ENCODE peak calls at places on chromosomes 4 and X, in five cellular contexts. One of them, this sample, is unnamed.

GRCh38 chr4:183098080-183098722 is 856 bp upstream of the WWC2 start:
- DNase-seq in lung: peak
- DNase-seq in NB4: no peak
- DNase-seq in mucosa of descending colon: peak
- DNase-seq in prostate gland: peak
- DNase-seq in this sample: peak

GRCh38 chrX:10634681-10635161 is 14.3 kb upstream of the MID1 start:
- DNase-seq in lung: no peak
- DNase-seq in NB4: no peak
- DNase-seq in mucosa of descending colon: no peak
- DNase-seq in prostate gland: no peak
- DNase-seq in this sample: no peak

GRCh38 chr4:52780627-52781354 is 29.6 kb upstream of the ERVMER34-1 start:
- DNase-seq in lung: no peak
- DNase-seq in NB4: peak
- DNase-seq in mucosa of descending colon: no peak
- DNase-seq in prostate gland: no peak
- DNase-seq in this sample: no peak

GRCh38 chr4:26237916-26238315 is 82.9 kb upstream of the RBPJ start:
- DNase-seq in lung: no peak
- DNase-seq in NB4: no peak
- DNase-seq in mucosa of descending colon: no peak
- DNase-seq in prostate gland: no peak
- DNase-seq in this sample: no peak

GRCh38 chr4:22515888-22516541 is at the start of gene ADGRA3:
- DNase-seq in lung: peak
- DNase-seq in NB4: peak
- DNase-seq in mucosa of descending colon: peak
- DNase-seq in prostate gland: peak
- DNase-seq in this sample: peak

GRCh38 chr4:98838977-98839618 is 89.8 kb downstream of the EIF4E start:
- DNase-seq in lung: no peak
- DNase-seq in NB4: peak
- DNase-seq in mucosa of descending colon: no peak
- DNase-seq in prostate gland: no peak
- DNase-seq in this sample: no peak

GRCh38 chrX:142711801-142712200 is 313.9 kb upstream of the SPANXN4 start:
- DNase-seq in lung: no peak
- DNase-seq in NB4: no peak
- DNase-seq in mucosa of descending colon: no peak
- DNase-seq in prostate gland: no peak
- DNase-seq in this sample: no peak

GRCh38 chrX:39242187-39242586 is 440.9 kb downstream of the MID1IP1 start:
- DNase-seq in lung: no peak
- DNase-seq in NB4: peak
- DNase-seq in mucosa of descending colon: no peak
- DNase-seq in prostate gland: peak
- DNase-seq in this sample: peak

GRCh38 chr4:105767579-105767978 is 59.0 kb downstream of the GSTCD start:
- DNase-seq in lung: no peak
- DNase-seq in NB4: no peak
- DNase-seq in mucosa of descending colon: no peak
- DNase-seq in prostate gland: no peak
- DNase-seq in this sample: no peak

GRCh38 chrX:49272426-49272825 is 2.8 kb downstream of the PPP1R3F start:
- DNase-seq in lung: no peak
- DNase-seq in NB4: no peak
- DNase-seq in mucosa of descending colon: no peak
- DNase-seq in prostate gland: no peak
- DNase-seq in this sample: no peak

GRCh38 chr4:103012594-103012993 is 6.9 kb downstream of the SLC9B1 start:
- DNase-seq in lung: no peak
- DNase-seq in NB4: no peak
- DNase-seq in mucosa of descending colon: no peak
- DNase-seq in prostate gland: no peak
- DNase-seq in this sample: no peak

GRCh38 chr4:109977854-109978501 is 65.3 kb downstream of the EGF start:
- DNase-seq in lung: no peak
- DNase-seq in NB4: peak
- DNase-seq in mucosa of descending colon: no peak
- DNase-seq in prostate gland: no peak
- DNase-seq in this sample: no peak

GRCh38 chrX:115330498-115331138 is 41.1 kb downstream of the LUZP4 start:
- DNase-seq in lung: peak
- DNase-seq in NB4: peak
- DNase-seq in mucosa of descending colon: no peak
- DNase-seq in prostate gland: peak
- DNase-seq in this sample: peak

GRCh38 chrX:26208012-26208411 is 8.0 kb upstream of the MAGEB5 start:
- DNase-seq in lung: no peak
- DNase-seq in NB4: no peak
- DNase-seq in mucosa of descending colon: no peak
- DNase-seq in prostate gland: no peak
- DNase-seq in this sample: no peak

GRCh38 chr4:163484906-163485305 is 9.6 kb upstream of the TMA16 start:
- DNase-seq in lung: no peak
- DNase-seq in NB4: peak
- DNase-seq in mucosa of descending colon: no peak
- DNase-seq in prostate gland: no peak
- DNase-seq in this sample: peak

GRCh38 chr4:169724251-169724650 is 33.5 kb downstream of the HPF1 start:
- DNase-seq in lung: no peak
- DNase-seq in NB4: no peak
- DNase-seq in mucosa of descending colon: no peak
- DNase-seq in prostate gland: no peak
- DNase-seq in this sample: no peak

GRCh38 chr4:108555701-108556100 is 64.7 kb upstream of the RPL34 start:
- DNase-seq in lung: no peak
- DNase-seq in NB4: no peak
- DNase-seq in mucosa of descending colon: no peak
- DNase-seq in prostate gland: no peak
- DNase-seq in this sample: no peak

GRCh38 chrX:104118765-104119164 is 6.4 kb downstream of the ZCCHC18 start:
- DNase-seq in lung: no peak
- DNase-seq in NB4: no peak
- DNase-seq in mucosa of descending colon: no peak
- DNase-seq in prostate gland: no peak
- DNase-seq in this sample: no peak

GRCh38 chr4:59339631-59340030 is 1860.5 kb upstream of the ADGRL3 start:
- DNase-seq in lung: no peak
- DNase-seq in NB4: no peak
- DNase-seq in mucosa of descending colon: no peak
- DNase-seq in prostate gland: no peak
- DNase-seq in this sample: no peak

GRCh38 chr4:176034498-176034897 is 31.1 kb upstream of the WDR17 start:
- DNase-seq in lung: no peak
- DNase-seq in NB4: peak
- DNase-seq in mucosa of descending colon: no peak
- DNase-seq in prostate gland: no peak
- DNase-seq in this sample: no peak

GRCh38 chrX:150566734-150567182 is 1.7 kb upstream of the MTM1 start:
- DNase-seq in lung: no peak
- DNase-seq in NB4: no peak
- DNase-seq in mucosa of descending colon: no peak
- DNase-seq in prostate gland: no peak
- DNase-seq in this sample: no peak

GRCh38 chrX:150569155-150569477 is 695 bp downstream of the MTM1 start:
- DNase-seq in lung: no peak
- DNase-seq in NB4: peak
- DNase-seq in mucosa of descending colon: peak
- DNase-seq in prostate gland: no peak
- DNase-seq in this sample: peak

GRCh38 chrX:150565551-150565950 is 2.9 kb upstream of the MTM1 start:
- DNase-seq in lung: no peak
- DNase-seq in NB4: no peak
- DNase-seq in mucosa of descending colon: no peak
- DNase-seq in prostate gland: no peak
- DNase-seq in this sample: no peak

GRCh38 chrX:150568320-150569154 is at the start of gene MTM1:
- DNase-seq in lung: peak
- DNase-seq in NB4: peak
- DNase-seq in mucosa of descending colon: peak
- DNase-seq in prostate gland: peak
- DNase-seq in this sample: peak

GRCh38 chrX:150567645-150568319 is 639 bp upstream of the MTM1 start:
- DNase-seq in lung: no peak
- DNase-seq in NB4: no peak
- DNase-seq in mucosa of descending colon: no peak
- DNase-seq in prostate gland: no peak
- DNase-seq in this sample: no peak
- H3K4me3 ChIP-seq in lung: no peak
- H3K4me3 ChIP-seq in NB4: no peak
- H3K4me3 ChIP-seq in mucosa of descending colon: no peak
- H3K4me3 ChIP-seq in prostate gland: no peak
- H3K4me3 ChIP-seq in this sample: no peak

DNA sequence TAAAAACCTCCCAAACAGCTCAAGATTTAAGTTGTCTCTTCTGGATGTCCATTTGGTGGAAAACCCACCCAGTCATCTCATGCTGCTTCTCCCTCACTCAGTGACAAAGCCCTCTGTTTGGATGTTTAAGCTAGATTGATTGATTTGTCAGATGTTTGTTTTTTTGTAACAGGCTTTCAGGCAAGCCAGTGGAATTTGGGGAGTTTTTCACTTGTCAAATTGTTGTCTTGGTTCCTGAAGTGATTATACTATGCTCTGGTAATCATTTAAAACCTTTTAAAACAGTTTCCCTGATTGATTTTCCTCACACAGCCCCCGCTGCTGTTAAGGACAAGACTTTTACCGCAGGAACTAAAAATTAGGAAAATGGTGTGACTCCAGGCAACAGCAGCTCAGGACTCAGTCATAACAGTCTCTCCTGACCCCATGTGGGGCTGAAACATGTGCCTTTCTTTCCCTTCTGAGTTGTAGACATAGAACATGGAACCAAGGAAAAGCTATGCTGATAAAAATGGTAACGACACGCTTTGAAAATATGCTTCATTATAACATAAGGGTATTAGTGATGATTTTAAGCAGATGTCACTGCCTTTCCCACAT is 40.8 kb upstream of the SETD7 start:
- DNase-seq in lung: no peak
- DNase-seq in NB4: no peak
- DNase-seq in mucosa of descending colon: no peak
- DNase-seq in prostate gland: no peak
- DNase-seq in this sample: no peak
- H3K4me3 ChIP-seq in lung: no peak
- H3K4me3 ChIP-seq in NB4: no peak
- H3K4me3 ChIP-seq in mucosa of descending colon: no peak
- H3K4me3 ChIP-seq in prostate gland: no peak
- H3K4me3 ChIP-seq in this sample: no peak

DNA sequence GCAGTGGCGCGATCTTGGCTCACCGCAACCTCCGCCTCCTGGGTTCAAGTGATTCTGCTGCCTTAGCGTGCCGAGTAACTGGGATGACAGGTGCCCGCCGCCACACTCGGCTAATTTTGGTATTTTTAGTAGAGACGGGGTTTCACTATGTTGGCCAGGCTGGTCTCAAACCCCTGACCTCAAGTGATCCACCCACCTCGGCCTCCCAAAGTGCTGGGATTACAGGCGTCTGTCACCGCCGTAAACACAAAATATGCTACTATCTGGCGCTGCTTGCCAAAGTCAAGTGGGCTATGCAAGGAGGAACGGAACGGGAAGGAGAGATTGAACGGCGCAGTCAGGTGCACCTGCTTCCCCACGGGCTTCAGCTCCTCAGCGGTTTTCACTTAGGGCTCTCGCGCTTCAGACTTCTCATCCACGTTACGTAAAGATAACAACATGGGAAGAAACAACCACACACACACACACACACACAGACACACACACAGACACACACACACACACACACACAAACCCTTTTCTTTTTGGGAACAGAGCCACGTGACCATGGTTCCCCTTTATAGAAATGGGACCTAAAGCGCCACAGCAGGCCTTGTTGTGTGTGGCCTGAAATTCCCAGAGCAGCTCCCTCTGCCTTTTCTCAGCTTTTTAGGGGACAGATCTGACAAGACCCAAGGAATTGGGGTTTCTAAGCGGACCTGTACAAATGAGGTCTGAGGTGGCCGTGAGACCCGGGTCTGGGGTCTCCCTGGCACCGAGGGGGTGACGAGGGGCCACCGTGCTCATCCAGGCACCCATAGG is 1.5 kb downstream of the P2RY8 start:
- DNase-seq in lung: no peak
- DNase-seq in NB4: peak
- DNase-seq in mucosa of descending colon: no peak
- DNase-seq in prostate gland: no peak
- DNase-seq in this sample: no peak
- H3K4me3 ChIP-seq in lung: no peak
- H3K4me3 ChIP-seq in NB4: peak
- H3K4me3 ChIP-seq in mucosa of descending colon: no peak
- H3K4me3 ChIP-seq in prostate gland: peak
- H3K4me3 ChIP-seq in this sample: no peak

DNA sequence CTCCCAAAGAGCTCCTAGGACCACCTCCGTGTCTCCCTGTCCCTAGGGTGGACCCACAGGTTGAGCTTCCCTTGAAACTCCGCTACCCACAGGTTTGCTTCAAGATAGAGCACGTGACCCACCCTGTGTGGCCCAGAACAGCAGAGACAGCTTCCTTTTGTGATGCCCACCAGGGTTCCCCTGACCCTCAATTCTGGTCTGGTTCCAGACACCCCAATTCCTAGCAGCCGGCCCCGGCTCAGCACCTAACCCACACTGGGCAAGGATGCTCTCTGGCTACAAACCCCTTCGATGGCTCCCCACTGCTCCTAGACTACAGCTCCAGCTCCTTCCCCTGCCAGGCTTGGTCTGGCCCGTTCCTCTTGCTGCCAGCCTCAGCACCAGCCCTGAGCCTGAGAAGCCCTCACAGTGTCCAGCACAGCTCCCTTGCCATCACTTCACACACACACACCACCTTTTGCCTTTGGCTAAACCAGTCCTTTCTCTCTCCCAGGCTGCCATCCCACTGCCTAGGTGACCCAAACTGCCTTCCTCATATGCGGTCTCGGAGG is 6.3 kb downstream of the PNCK start:
- DNase-seq in lung: no peak
- DNase-seq in NB4: no peak
- DNase-seq in mucosa of descending colon: no peak
- DNase-seq in prostate gland: no peak
- DNase-seq in this sample: no peak
- H3K4me3 ChIP-seq in lung: no peak
- H3K4me3 ChIP-seq in NB4: no peak
- H3K4me3 ChIP-seq in mucosa of descending colon: no peak
- H3K4me3 ChIP-seq in prostate gland: no peak
- H3K4me3 ChIP-seq in this sample: no peak

GRCh38 chrX:24023538-24023937 is 3.4 kb downstream of the KLHL15 start:
- DNase-seq in lung: no peak
- DNase-seq in NB4: no peak
- DNase-seq in mucosa of descending colon: no peak
- DNase-seq in prostate gland: no peak
- DNase-seq in this sample: no peak
- H3K4me3 ChIP-seq in lung: no peak
- H3K4me3 ChIP-seq in NB4: peak
- H3K4me3 ChIP-seq in mucosa of descending colon: no peak
- H3K4me3 ChIP-seq in prostate gland: peak
- H3K4me3 ChIP-seq in this sample: no peak